ENCODE peak calls at places on chromosomes 13 and 19, in six cellular contexts. U, H, F, G, O and J are unnamed samples.

GRCh38 chr19:50969413-50969760 is at the start of gene KLK6:
- DNase-seq in H (no peak), G (no peak), F (no peak), O (no peak), U (no peak), J (no peak)

GRCh38 chr13:34124912-34125311 is 307.0 kb downstream of the RFC3 start:
- DNase-seq in O (no peak), G (no peak), F (no peak), U (no peak), H (no peak), J (no peak)

GRCh38 chr13:72952529-72953141 is 106.2 kb upstream of the KLF5 start:
- DNase-seq in H (no peak), G (no peak), U (no peak), F (no peak), O (no peak), J (no peak)

GRCh38 chr19:48608798-48609263 is 2.3 kb downstream of the SPACA4 start:
- DNase-seq in H (peak), O (no peak), G (no peak), U (peak), F (peak), J (peak)

GRCh38 chr19:15417699-15418098 is 1.1 kb downstream of the AKAP8L start:
- DNase-seq in O (no peak), H (peak), F (peak), U (no peak), G (no peak), J (no peak)

GRCh38 chr13:41458939-41459753 is 1.8 kb downstream of the RGCC start:
- DNase-seq in U (peak), O (peak), G (peak), F (peak), H (no peak), J (peak)

GRCh38 chr13:35448465-35448864 is 28.0 kb downstream of the MAB21L1 start:
- DNase-seq in G (no peak), O (no peak), U (no peak), H (no peak), F (no peak), J (no peak)

GRCh38 chr13:35888327-35888940 is 242.7 kb downstream of the DCLK1 start:
- DNase-seq in F (no peak), O (no peak), U (no peak), H (no peak), G (no peak), J (no peak)

GRCh38 chr19:38273499-38273898 is 9.1 kb downstream of the SPINT2 start:
- DNase-seq in U (no peak), F (no peak), O (no peak), H (no peak), G (no peak), J (no peak)

GRCh38 chr19:38114651-38115050 is 109.4 kb downstream of the DPF1 start:
- DNase-seq in U (no peak), F (no peak), O (no peak), H (no peak), G (no peak), J (no peak)

GRCh38 chr13:97982286-97982685 is 28.8 kb downstream of the IPO5 start:
- DNase-seq in G (no peak), H (no peak), F (no peak), O (no peak), U (peak), J (no peak)

DNA sequence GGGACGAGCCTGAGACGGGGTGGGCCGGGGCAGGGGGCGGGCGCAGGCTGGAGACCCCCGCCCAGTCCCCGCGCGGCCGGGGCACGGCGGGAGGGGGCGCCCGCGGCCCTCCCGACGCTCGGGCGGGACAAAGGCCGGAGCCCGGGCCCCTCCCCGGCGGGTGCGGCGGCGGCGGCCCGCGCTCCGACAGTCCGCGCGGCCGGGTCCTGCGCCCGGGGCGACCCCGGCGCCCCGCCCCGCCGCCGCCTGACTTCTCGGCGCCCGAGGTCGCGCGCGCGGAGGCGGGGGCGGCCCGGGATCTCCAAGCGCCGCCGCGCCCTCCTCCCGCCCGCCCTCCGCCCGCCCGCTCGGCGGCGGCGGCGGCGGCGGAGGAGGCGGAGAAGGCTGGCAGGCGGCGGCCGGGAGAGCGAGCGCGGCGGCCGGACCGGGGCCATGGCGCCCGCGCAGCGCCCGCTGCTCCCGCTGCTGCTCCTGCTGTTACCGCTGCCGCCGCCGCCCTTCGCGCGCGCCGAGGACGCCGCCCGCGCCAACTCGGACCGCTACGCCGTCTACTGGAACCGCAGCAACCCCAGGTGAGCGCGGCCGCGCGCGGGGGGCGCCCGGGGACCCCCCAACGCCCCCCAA is at the start of gene EFNA2:
- DNase-seq in H (no peak), O (no peak), F (no peak), U (no peak), G (no peak), J (no peak)
- H3K4me3 ChIP-seq in H (no peak), O (no peak), F (peak), U (no peak), G (no peak), J (no peak)

DNA sequence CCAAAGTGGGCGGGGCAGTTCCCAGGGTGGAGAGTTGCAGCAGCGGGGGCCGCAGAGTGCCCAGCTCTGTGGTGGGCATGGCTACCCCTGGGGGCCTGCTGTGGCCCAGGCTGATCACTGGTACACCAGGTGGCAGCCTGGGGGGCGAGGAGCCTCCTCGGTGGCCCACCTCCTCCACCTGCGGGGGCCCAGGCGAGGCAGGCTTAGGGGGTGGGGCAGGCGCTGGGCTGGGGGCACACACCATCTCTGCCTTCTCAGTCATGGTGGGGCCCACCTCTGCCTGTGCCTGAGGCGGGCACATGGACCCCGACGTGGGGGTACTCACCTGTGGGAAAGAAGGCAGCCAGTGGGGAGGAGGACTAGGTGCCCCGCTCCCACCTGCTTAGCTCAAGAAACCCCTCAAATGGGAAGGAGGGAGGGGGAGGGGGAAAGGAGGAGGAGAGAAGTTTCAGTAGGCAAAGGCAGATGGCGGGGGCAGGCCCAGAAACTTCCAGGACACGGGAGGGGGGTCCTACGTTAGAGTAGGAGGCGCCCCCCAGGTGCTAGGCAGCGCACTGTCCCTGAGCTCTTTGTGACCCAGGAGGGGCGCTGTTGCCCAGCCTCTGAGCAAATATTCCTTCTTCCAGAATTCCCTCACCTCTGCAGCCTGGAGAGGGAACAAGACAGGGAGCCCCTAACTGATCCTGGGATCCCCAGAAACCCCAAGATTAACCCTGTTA is 1.6 kb downstream of the LYL1 start:
- DNase-seq in U (no peak), H (no peak), F (no peak), G (no peak), O (no peak), J (peak)
- H3K4me3 ChIP-seq in U (no peak), H (no peak), F (no peak), G (peak), O (peak), J (peak)

GRCh38 chr13:20997301-20998061 is 63.9 kb downstream of the LATS2 start:
- DNase-seq in O (no peak), F (no peak), U (peak), H (peak), G (no peak), J (no peak)
- H3K4me3 ChIP-seq in O (no peak), F (no peak), U (no peak), H (no peak), G (no peak), J (no peak)

GRCh38 chr19:44723299-44723951 is 24.5 kb downstream of the CEACAM16 start:
- DNase-seq in H (no peak), G (no peak), U (no peak), F (no peak), O (no peak), J (no peak)
- H3K4me3 ChIP-seq in H (no peak), G (no peak), U (no peak), F (no peak), O (no peak), J (no peak)

GRCh38 chr13:50844181-50844875 is 836 bp upstream of the DLEU7 start:
- DNase-seq in F (no peak), H (no peak), G (no peak), O (no peak), U (no peak), J (no peak)

GRCh38 chr13:50842246-50842645 is 1.2 kb downstream of the DLEU7 start:
- DNase-seq in O (no peak), U (no peak), H (no peak), G (no peak), F (no peak), J (no peak)

GRCh38 chr13:50843256-50844043 is at the start of gene DLEU7:
- DNase-seq in U (no peak), F (no peak), O (no peak), G (no peak), H (no peak), J (no peak)

GRCh38 chr13:50845211-50845610 is 1.7 kb upstream of the DLEU7 start:
- DNase-seq in U (no peak), G (no peak), O (no peak), F (no peak), H (peak), J (no peak)

DNA sequence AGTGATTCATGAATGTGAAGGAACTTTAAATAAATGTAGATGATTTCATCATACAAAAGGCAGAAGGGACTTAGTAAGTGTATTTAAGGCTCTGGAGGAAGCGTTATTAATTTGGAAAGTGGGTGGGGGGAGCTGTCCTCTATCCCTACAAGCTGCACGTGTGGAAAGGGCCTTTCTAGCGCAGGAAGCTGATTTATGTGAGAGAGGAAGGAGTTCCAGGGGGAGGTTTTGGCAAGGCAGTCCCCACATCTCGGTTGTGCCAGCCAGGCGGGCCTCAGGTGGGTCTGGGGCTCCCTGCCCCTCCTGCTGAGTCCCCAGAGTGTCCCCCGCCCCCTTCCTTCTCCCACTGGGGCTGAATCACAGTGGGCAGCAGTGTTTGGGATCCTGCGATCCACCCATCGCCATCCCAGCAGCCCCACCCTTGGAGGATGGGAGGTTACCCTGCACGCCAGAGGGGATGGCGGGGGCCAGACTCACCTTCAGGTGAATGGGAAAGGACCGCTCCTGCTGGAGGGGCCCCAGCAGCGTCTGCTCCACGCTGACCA is 709 bp downstream of the DLEU7 start:
- DNase-seq in F (no peak), G (no peak), O (no peak), H (no peak), U (no peak), J (no peak)
- H3K4me3 ChIP-seq in F (no peak), G (no peak), O (no peak), H (no peak), U (no peak), J (no peak)